ENCODE peak calls at places on chromosomes 4 and X, in six cellular contexts. X is GM06990, L is type B pancreatic cell, R is keratinocyte, D is lung, A is progenitor cell of endocrine pancreas. F is an unnamed sample.

GRCh38 chr4:55136634-55137033 is 11.2 kb upstream of the KDR start:
- DNase-seq in X (no peak), L (no peak), A (no peak), R (no peak), D (no peak), F (no peak)

GRCh38 chrX:37759878-37760418 is 19.9 kb upstream of the CYBB start:
- DNase-seq in L (no peak), A (no peak), X (no peak), R (no peak), D (no peak), F (no peak)

GRCh38 chrX:114842181-114842580 is 175.2 kb downstream of the IL13RA2 start:
- DNase-seq in L (no peak), A (no peak), D (no peak), X (no peak), R (no peak), F (no peak)

GRCh38 chr4:18611008-18611407 is 589.5 kb upstream of the LCORL start:
- DNase-seq in R (no peak), A (no peak), X (no peak), L (no peak), D (no peak), F (no peak)

GRCh38 chrX:18291006-18291545 is 63.4 kb downstream of the SCML2 start:
- DNase-seq in L (no peak), X (no peak), A (no peak), R (no peak), D (no peak), F (peak; percentile 6)

GRCh38 chr4:184676093-184676492 is 26.6 kb downstream of the PRIMPOL start:
- DNase-seq in R (no peak), L (no peak), D (no peak), A (no peak), X (no peak), F (no peak)

GRCh38 chr4:182978152-182978827 is 61.1 kb upstream of the DCTD start:
- DNase-seq in D (no peak), L (no peak), R (no peak), A (no peak), X (peak; percentile 57), F (peak; percentile 53)

GRCh38 chr4:76634239-76634638 is 199.2 kb downstream of the SHROOM3 start:
- DNase-seq in A (no peak), X (no peak), L (no peak), R (no peak), D (no peak), F (peak; percentile 60)

GRCh38 chr4:164383187-164384181 is 370.4 kb upstream of the SMIM31 start:
- DNase-seq in R (no peak), X (no peak), A (peak; percentile 42), L (peak; percentile 69), D (no peak), F (no peak)

GRCh38 chr4:163048447-163048846 is 118.2 kb downstream of the NAF1 start:
- DNase-seq in A (no peak), L (no peak), R (no peak), D (no peak), X (no peak), F (peak; percentile 47)

DNA sequence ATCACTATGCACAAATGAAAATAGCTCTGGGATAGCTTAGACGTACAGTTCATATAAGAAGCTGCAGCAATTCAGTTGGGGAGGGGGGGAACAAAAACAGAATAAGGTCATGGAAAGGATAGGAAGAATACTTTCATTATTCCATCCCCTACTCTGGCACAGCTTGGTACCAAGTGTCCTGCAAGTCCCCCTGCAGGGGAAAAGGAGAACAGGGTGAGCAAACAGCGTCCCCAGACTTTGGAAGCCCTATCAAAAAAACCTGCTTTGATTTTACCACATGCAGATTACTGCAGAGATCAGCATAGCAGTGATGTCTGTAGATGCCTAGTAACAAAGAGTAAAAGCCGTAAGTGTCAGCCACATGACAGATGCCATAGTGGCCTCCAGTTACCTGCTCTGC is 209.4 kb upstream of the NEIL3 start:
- DNase-seq in R (no peak), A (no peak), X (no peak), D (no peak), L (no peak), F (no peak)
- TF ChIP-seq CTCF in R (no peak), A (no peak), X (no peak), D (no peak), L (peak; percentile 19), F (no peak)

GRCh38 chrX:12974217-12974796 is 603 bp upstream of the TMSB4X start:
- DNase-seq in L (peak; percentile 74), R (no peak), D (peak; percentile 66), X (no peak), A (no peak), F (peak; percentile 67)

GRCh38 chrX:12972867-12973560 is 1.9 kb upstream of the TMSB4X start:
- DNase-seq in L (no peak), D (no peak), R (no peak), A (no peak), X (no peak), F (no peak)

GRCh38 chrX:12974797-12975669 is at the start of gene TMSB4X:
- DNase-seq in D (peak; percentile 84), X (peak; percentile 93), R (no peak), L (peak; percentile 85), A (peak; percentile 66), F (peak; percentile 86)

GRCh38 chrX:12972239-12972638 is 2.7 kb upstream of the TMSB4X start:
- DNase-seq in R (no peak), A (no peak), L (no peak), X (no peak), D (no peak), F (no peak)

GRCh38 chrX:12973561-12974216 is 1.2 kb upstream of the TMSB4X start:
- DNase-seq in A (no peak), D (peak; percentile 38), R (no peak), L (no peak), X (peak; percentile 69), F (no peak)
- TF ChIP-seq CTCF in A (no peak), D (no peak), R (no peak), L (no peak), X (no peak), F (no peak)

GRCh38 chrX:107777536-107777832 is at the start of gene NCBP2L:
- DNase-seq in D (no peak), R (no peak), L (no peak), X (no peak), A (no peak), F (no peak)
- TF ChIP-seq CTCF in D (no peak), R (no peak), L (no peak), X (no peak), A (no peak), F (no peak)

GRCh38 chrX:43963726-43964125 is 9.5 kb downstream of the NDP start:
- DNase-seq in L (no peak), D (no peak), R (no peak), X (no peak), A (no peak), F (no peak)

GRCh38 chrX:43962636-43963035 is 10.6 kb downstream of the NDP start:
- DNase-seq in D (no peak), R (no peak), A (no peak), X (no peak), L (no peak), F (no peak)

GRCh38 chrX:43964936-43965335 is 8.3 kb downstream of the NDP start:
- DNase-seq in L (no peak), A (no peak), D (no peak), R (no peak), X (no peak), F (no peak)

GRCh38 chrX:43958529-43958928 is 14.7 kb downstream of the NDP start:
- DNase-seq in X (peak; percentile 15), R (peak; percentile 36), L (no peak), D (no peak), A (no peak), F (peak; percentile 89)

DNA sequence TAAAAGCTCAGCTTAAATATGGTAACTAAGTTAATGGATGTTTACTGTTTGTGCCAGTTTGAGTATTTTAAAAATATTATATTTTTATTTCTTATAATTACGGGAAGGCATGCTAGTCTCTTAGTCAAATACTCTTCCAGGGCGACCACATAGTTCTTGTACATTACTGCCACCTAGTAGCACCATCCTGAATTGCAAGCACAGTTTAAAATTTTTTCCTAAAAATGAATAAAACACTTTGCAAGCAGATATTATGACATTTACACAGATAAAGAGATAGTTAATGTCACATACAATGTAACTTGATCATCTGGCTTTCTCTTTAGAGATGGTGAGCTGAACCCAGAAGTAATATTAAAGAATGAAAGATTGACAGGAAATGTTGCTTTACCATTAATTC is 11.5 kb downstream of the NDP start:
- DNase-seq in A (no peak), D (no peak), L (no peak), R (no peak), X (no peak), F (no peak)
- TF ChIP-seq CTCF in A (no peak), D (no peak), L (peak; percentile 67), R (peak; percentile 11), X (peak; percentile 43), F (peak; percentile 4)

DNA sequence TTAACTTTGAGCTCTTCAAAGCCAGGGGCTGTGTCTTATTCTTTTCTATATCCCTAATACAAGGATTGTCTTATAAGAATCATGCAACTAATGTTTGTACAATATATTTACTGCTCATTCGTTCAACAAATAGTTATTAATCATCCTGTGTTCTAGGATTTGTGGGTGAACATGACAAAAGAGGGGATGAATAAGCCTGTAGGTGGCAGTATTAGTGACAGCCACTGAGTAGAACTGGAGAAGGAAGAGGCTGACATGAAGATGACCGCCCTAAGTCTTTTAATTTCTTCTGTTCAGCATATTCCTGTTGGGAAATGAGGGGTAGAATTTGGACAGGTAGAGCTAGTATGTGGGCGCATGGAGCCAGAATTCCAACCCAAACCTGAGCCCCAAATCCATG is 11.9 kb upstream of the LINC00632 start:
- DNase-seq in L (no peak), D (no peak), A (no peak), R (no peak), X (no peak), F (no peak)
- TF ChIP-seq CTCF in L (peak; percentile 54), D (no peak), A (peak; percentile 39), R (peak; percentile 15), X (no peak), F (no peak)

GRCh38 chr4:67198757-67199156 is 346.5 kb downstream of the CENPC start:
- DNase-seq in D (no peak), A (no peak), R (no peak), L (no peak), X (peak; percentile 3), F (peak; percentile 77)
- TF ChIP-seq CTCF in D (no peak), A (peak; percentile 60), R (peak; percentile 31), L (peak; percentile 70), X (peak; percentile 33), F (peak; percentile 57)

GRCh38 chrX:85851418-85851817 is 195.9 kb downstream of the CHM start:
- DNase-seq in D (peak; percentile 31), L (no peak), R (no peak), A (peak; percentile 25), X (no peak), F (peak; percentile 8)
- TF ChIP-seq CTCF in D (peak; percentile 16), L (peak; percentile 71), R (peak; percentile 70), A (peak; percentile 75), X (no peak), F (peak; percentile 40)

DNA sequence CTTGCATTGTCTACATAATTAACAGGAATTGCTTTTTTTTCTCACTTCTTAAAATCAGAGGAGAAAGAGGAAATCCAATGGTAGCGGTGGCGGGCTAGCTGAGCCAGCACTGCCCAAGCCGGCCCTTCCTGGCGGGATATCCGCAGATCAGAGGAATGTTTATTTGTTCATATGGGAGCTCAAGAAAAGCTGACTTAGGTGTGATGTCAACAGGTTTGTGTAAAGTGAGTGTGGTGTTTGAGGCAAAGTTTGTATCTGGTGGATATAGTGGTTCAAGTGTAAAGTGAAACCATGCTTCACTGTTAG is 466 bp upstream of the SLC39A8 start:
- DNase-seq in X (no peak), R (no peak), D (no peak), L (no peak), A (no peak), F (peak; percentile 7)
- TF ChIP-seq CTCF in X (no peak), R (no peak), D (no peak), L (no peak), A (peak; percentile 0), F (no peak)